ENCODE peak calls at places on chromosomes 7 and 10, in six cellular contexts. B is WERI-Rb-1; L is testis; J is CD8-positive, alpha-beta T cell; R is pancreas; F is adrenal gland. Y is an unnamed sample.

GRCh38 chr7:1235501-1236131 is 2.9 kb downstream of the UNCX start:
- DNase-seq in J (no peak), F (no peak), L (no peak), B (no peak), R (no peak), Y (no peak)

GRCh38 chr7:98691619-98692018 is 74.5 kb downstream of the NPTX2 start:
- DNase-seq in J (no peak), L (no peak), B (no peak), R (no peak), F (no peak), Y (no peak)

GRCh38 chr10:1241973-1242935 is 186.1 kb downstream of the WDR37 start:
- DNase-seq in L (no peak), F (no peak), J (no peak), B (no peak), R (no peak), Y (no peak)

GRCh38 chr10:15796098-15796759 is 64.1 kb downstream of the MINDY3 start:
- DNase-seq in R (no peak), J (no peak), B (no peak), F (no peak), L (no peak), Y (no peak)

GRCh38 chr7:71752171-71752935 is 620.4 kb downstream of the GALNT17 start:
- DNase-seq in J (no peak), L (peak; percentile 76), R (peak; percentile 64), F (peak; percentile 74), B (peak; percentile 72), Y (no peak)

GRCh38 chr10:101905241-101905640 is 61.6 kb upstream of the KCNIP2 start:
- DNase-seq in F (no peak), J (no peak), R (no peak), L (no peak), B (no peak), Y (no peak)

GRCh38 chr10:33799281-33799943 is 464.9 kb upstream of the NRP1 start:
- DNase-seq in L (no peak), F (no peak), J (no peak), B (no peak), R (peak; percentile 35), Y (no peak)

GRCh38 chr7:144384555-144385245 is 18.8 kb downstream of the NOBOX start:
- DNase-seq in R (no peak), J (no peak), F (no peak), L (no peak), B (no peak), Y (no peak)

GRCh38 chr10:5411941-5412276 is 448 bp upstream of the NET1 start:
- DNase-seq in F (no peak), J (no peak), B (no peak), L (no peak), R (no peak), Y (no peak)

GRCh38 chr7:141246426-141246825 is 172.6 kb downstream of the TMEM178B start:
- DNase-seq in L (no peak), R (no peak), F (no peak), J (no peak), B (no peak), Y (no peak)

GRCh38 chr7:76380623-76380966 is 21.8 kb upstream of the YWHAG start:
- DNase-seq in B (no peak), F (no peak), R (no peak), J (no peak), L (no peak), Y (no peak)

GRCh38 chr10:122376364-122376961 is 2.0 kb downstream of the PLEKHA1 start:
- DNase-seq in F (no peak), R (no peak), J (no peak), B (no peak), L (no peak), Y (no peak)

GRCh38 chr10:100569687-100570517 is 34.2 kb downstream of the HIF1AN start:
- DNase-seq in B (peak; percentile 61), J (no peak), L (peak; percentile 61), R (peak; percentile 27), F (no peak), Y (no peak)

GRCh38 chr10:92242910-92243671 is 47.8 kb downstream of the CPEB3 start:
- DNase-seq in B (peak; percentile 62), R (peak; percentile 66), J (peak; percentile 52), L (peak; percentile 84), F (peak; percentile 56), Y (peak; percentile 42)

GRCh38 chr7:101870361-101871062 is 53.1 kb downstream of the CUX1 start:
- DNase-seq in F (no peak), L (no peak), B (no peak), R (no peak), J (no peak), Y (no peak)

GRCh38 chr10:132546567-132547420 is 9.2 kb downstream of the INPP5A start:
- DNase-seq in J (no peak), F (no peak), R (peak; percentile 69), L (no peak), B (no peak), Y (no peak)

GRCh38 chr7:77383333-77383740 is 32.8 kb downstream of the GSAP start:
- DNase-seq in F (no peak), R (no peak), B (no peak), L (no peak), J (no peak), Y (no peak)

GRCh38 chr7:71488308-71488707 is 356.4 kb downstream of the GALNT17 start:
- DNase-seq in L (no peak), B (no peak), J (no peak), F (no peak), R (no peak), Y (no peak)

GRCh38 chr7:38229386-38229785 is 44.0 kb downstream of the TARP start:
- DNase-seq in L (no peak), J (no peak), R (no peak), F (no peak), B (no peak), Y (no peak)

GRCh38 chr10:116538461-116538860 is 7.3 kb upstream of the PNLIP start:
- DNase-seq in R (no peak), F (no peak), L (no peak), J (no peak), B (no peak), Y (no peak)

GRCh38 chr10:125029584-125030242 is 87.8 kb downstream of the ZRANB1 start:
- DNase-seq in F (no peak), B (no peak), R (peak; percentile 69), J (no peak), L (no peak), Y (no peak)

GRCh38 chr7:155169081-155169480 is 99.0 kb downstream of the HTR5A start:
- DNase-seq in F (no peak), J (no peak), L (no peak), B (no peak), R (no peak), Y (no peak)

GRCh38 chr10:110525349-110526260 is 27.9 kb downstream of the DUSP5 start:
- DNase-seq in L (no peak), F (no peak), B (no peak), R (no peak), J (no peak), Y (no peak)

GRCh38 chr7:112171673-112172072 is 34.5 kb downstream of the DOCK4 start:
- DNase-seq in B (no peak), J (no peak), F (no peak), L (no peak), R (no peak), Y (no peak)

GRCh38 chr7:148854975-148855374 is 29.1 kb downstream of the EZH2 start:
- DNase-seq in R (no peak), L (no peak), B (no peak), J (no peak), F (no peak), Y (no peak)

GRCh38 chr7:130363156-130363847 is 17.0 kb upstream of the CPA1 start:
- DNase-seq in L (no peak), J (no peak), F (peak; percentile 59), B (no peak), R (peak; percentile 71), Y (no peak)

GRCh38 chr7:618539-619355 is 99.1 kb upstream of the PDGFA start:
- DNase-seq in B (no peak), R (no peak), J (peak; percentile 77), L (no peak), F (no peak), Y (peak; percentile 92)

GRCh38 chr7:87886875-87887274 is 10.6 kb downstream of the DBF4 start:
- DNase-seq in F (no peak), R (no peak), J (no peak), L (no peak), B (no peak), Y (no peak)

GRCh38 chr7:121313793-121314676 is 14.8 kb upstream of the WNT16 start:
- DNase-seq in B (no peak), F (no peak), J (no peak), R (no peak), L (no peak), Y (no peak)

DNA sequence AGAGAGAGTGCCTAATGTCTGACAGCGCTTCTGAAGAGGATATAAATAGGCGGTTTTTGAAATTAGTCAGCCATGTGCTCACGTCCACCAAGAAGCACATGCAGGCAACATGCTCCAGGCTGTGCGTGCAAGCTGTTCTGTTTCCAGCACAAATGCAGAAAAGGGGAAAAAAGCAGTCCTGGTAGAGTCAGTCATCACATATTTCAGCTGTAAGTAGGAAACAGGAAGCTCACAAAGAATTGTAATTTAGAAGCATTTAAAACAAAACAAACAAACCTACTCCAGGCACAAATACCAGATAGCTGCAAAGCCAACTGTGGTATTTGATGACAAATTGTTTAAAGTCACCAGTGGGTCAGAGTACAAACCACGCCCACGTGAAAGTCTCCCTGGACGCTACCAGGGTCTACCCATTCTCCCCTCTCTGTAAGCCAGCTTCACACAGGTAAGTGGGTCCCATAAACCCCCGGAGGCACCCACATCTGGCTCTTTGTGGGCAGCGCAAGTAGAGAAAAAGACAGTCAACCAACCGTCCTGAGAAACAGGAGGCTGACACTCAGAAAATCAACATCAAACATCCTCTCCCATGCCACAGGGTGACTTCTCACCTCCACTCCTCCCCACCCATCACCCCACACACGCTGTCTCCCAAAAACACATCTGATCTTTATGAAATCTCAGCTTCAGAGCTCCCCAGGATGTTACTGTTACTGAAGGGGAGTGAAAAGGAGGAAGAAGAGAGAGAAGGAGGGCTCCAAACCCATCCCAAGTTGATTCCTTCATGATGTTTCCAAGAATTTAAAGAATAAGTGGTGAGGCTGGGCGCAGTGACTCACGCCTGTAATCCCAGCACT is 186.4 kb downstream of the FAM107B start:
- DNase-seq in J (no peak), R (no peak), F (no peak), B (no peak), L (no peak), Y (peak; percentile 76)
- H3K27ac ChIP-seq in J (peak overlapping the region; percentile 71), R (peak overlapping the region; percentile 69), F (peak overlapping the region; percentile 45), B (no peak overlapping the region), L (no peak overlapping the region), Y (peak overlapping the region; percentile 91)

GRCh38 chr10:34812771-34813170 is 2.3 kb downstream of the PARD3 start:
- DNase-seq in F (no peak), L (no peak), J (no peak), B (no peak), R (no peak), Y (no peak)
- H3K4me3 ChIP-seq in F (no peak overlapping the region), L (no peak overlapping the region), J (no peak overlapping the region), B (no peak overlapping the region), R (no peak overlapping the region), Y (no peak overlapping the region)

GRCh38 chr7:30566596-30566995 is 28.1 kb upstream of the GARS1 start:
- DNase-seq in J (no peak), R (no peak), F (no peak), B (no peak), L (no peak), Y (no peak)

GRCh38 chr7:30575910-30576309 is 18.8 kb upstream of the GARS1 start:
- DNase-seq in R (no peak), L (no peak), B (no peak), J (no peak), F (no peak), Y (no peak)

GRCh38 chr7:30572212-30572839 is 22.4 kb upstream of the GARS1 start:
- DNase-seq in J (no peak), R (no peak), F (no peak), L (no peak), B (no peak), Y (no peak)
- H3K9me3 ChIP-seq in J (no peaks in the 10 kb centered on the region), R (no peaks in the 10 kb centered on the region), F (no peaks in the 10 kb centered on the region), L (no peaks in the 10 kb centered on the region), B (peaks cover 13% of the 10 kb centered on the region), Y (no peaks in the 10 kb centered on the region)

GRCh38 chr10:115092258-115092554 is 959 bp upstream of the ATRNL1 start:
- DNase-seq in J (no peak), F (no peak), L (no peak), B (no peak), R (no peak), Y (no peak)
- H3K27ac ChIP-seq in J (no peak overlapping the region), F (peak overlapping the region; percentile 90), L (no peak overlapping the region), B (peak overlapping the region; percentile 95), R (no peak overlapping the region), Y (no peak overlapping the region)